ENCODE peak calls at places on chromosomes 13 and 19, in four cellular contexts. L is upper lobe of left lung, T is tibial nerve, X is GM12891. D is an unnamed sample.

GRCh38 chr19:38089440-38089839 is 134.6 kb downstream of the DPF1 start:
- DNase-seq in L (no peak), T (no peak), X (no peak), D (no peak)

GRCh38 chr13:43787998-43788397 is 1.2 kb upstream of the ENOX1 start:
- DNase-seq in L (no peak), T (peak), X (no peak), D (no peak)

GRCh38 chr13:27678306-27679040 is 56.8 kb downstream of the POLR1D start:
- DNase-seq in L (no peak), T (no peak), X (no peak), D (no peak)

GRCh38 chr19:9808855-9809646 is 9.8 kb downstream of the FBXL12 start:
- DNase-seq in L (no peak), T (no peak), X (no peak), D (no peak)

GRCh38 chr13:52158629-52159158 is 703 bp downstream of the NEK3 start:
- DNase-seq in L (peak), T (peak), X (no peak), D (no peak)

GRCh38 chr19:13803038-13803437 is 7.8 kb downstream of the ZSWIM4 start:
- DNase-seq in L (peak), T (no peak), X (no peak), D (no peak)

GRCh38 chr13:66661336-66661735 is 568.8 kb downstream of the PCDH9 start:
- DNase-seq in L (no peak), T (no peak), X (no peak), D (no peak)

GRCh38 chr13:26041476-26041875 is 10.3 kb downstream of the SHISA2 start:
- DNase-seq in L (no peak), T (no peak), X (no peak), D (no peak)

GRCh38 chr13:65638572-65639168 is 1591.5 kb downstream of the PCDH9 start:
- DNase-seq in L (no peak), T (peak), X (no peak), D (no peak)

GRCh38 chr13:78265098-78265497 is 338.3 kb downstream of the POU4F1 start:
- DNase-seq in L (no peak), T (no peak), X (no peak), D (no peak)

GRCh38 chr19:52170863-52171320 is 529 bp downstream of the ZNF836 start:
- DNase-seq in L (no peak), T (no peak), X (peak), D (no peak)

GRCh38 chr13:39682788-39683187 is 27.3 kb downstream of the COG6 start:
- DNase-seq in L (no peak), T (no peak), X (no peak), D (no peak)

GRCh38 chr13:98427331-98427995 is 149.4 kb downstream of the STK24 start:
- DNase-seq in L (no peak), T (no peak), X (no peak), D (no peak)

GRCh38 chr19:5547881-5548280 is 19.9 kb downstream of the TINCR start:
- DNase-seq in L (no peak), T (no peak), X (no peak), D (no peak)

GRCh38 chr13:31377946-31378345 is 178.2 kb downstream of the B3GLCT start:
- DNase-seq in L (no peak), T (no peak), X (no peak), D (no peak)

GRCh38 chr13:45933203-45934014 is 81.9 kb upstream of the SIAH3 start:
- DNase-seq in L (no peak), T (no peak), X (no peak), D (no peak)

GRCh38 chr19:54422136-54422535 is 6.9 kb downstream of the TTYH1 start:
- DNase-seq in L (no peak), T (no peak), X (no peak), D (no peak)

GRCh38 chr13:42747399-42747873 is 33.9 kb upstream of the FAM216B start:
- DNase-seq in L (no peak), T (no peak), X (no peak), D (no peak)

GRCh38 chr19:35216833-35217707 is 11.5 kb downstream of the FAM187B start:
- DNase-seq in L (peak), T (peak), X (no peak), D (no peak)

GRCh38 chr13:45851171-45851889 is at the start of gene SIAH3:
- DNase-seq in L (no peak), T (peak), X (no peak), D (no peak)

GRCh38 chr13:91242652-91243051 is 104.8 kb upstream of the MIR17HG start:
- DNase-seq in L (no peak), T (no peak), X (no peak), D (no peak)

GRCh38 chr19:56097776-56098175 is 23.3 kb downstream of the ZNF787 start:
- DNase-seq in L (no peak), T (no peak), X (no peak), D (no peak)

GRCh38 chr13:41900918-41901317 is 60.0 kb downstream of the VWA8 start:
- DNase-seq in L (no peak), T (no peak), X (no peak), D (no peak)

GRCh38 chr13:26942184-26942583 is 181.6 kb upstream of the GPR12 start:
- DNase-seq in L (no peak), T (no peak), X (no peak), D (no peak)

GRCh38 chr13:33194820-33195692 is 90.5 kb downstream of the STARD13 start:
- DNase-seq in L (no peak), T (peak), X (no peak), D (no peak)

GRCh38 chr13:112753868-112754267 is 64.0 kb downstream of the ATP11A start:
- DNase-seq in L (no peak), T (no peak), X (no peak), D (no peak)

GRCh38 chr19:30221176-30221575 is 151.0 kb upstream of the ZNF536 start:
- DNase-seq in L (no peak), T (no peak), X (no peak), D (no peak)

GRCh38 chr13:98198683-98199082 is 21.6 kb upstream of the RNF113B start:
- DNase-seq in L (no peak), T (no peak), X (no peak), D (no peak)

GRCh38 chr13:42333613-42334328 is 61.8 kb downstream of the AKAP11 start:
- DNase-seq in L (no peak), T (no peak), X (no peak), D (no peak)

GRCh38 chr19:13054605-13055212 is 47.9 kb downstream of the LYL1 start:
- DNase-seq in L (no peak), T (peak), X (no peak), D (no peak)

GRCh38 chr13:104694397-104694796 is 1628.2 kb upstream of the SLC10A2 start:
- DNase-seq in L (no peak), T (no peak), X (no peak), D (no peak)

GRCh38 chr19:56314584-56315075 is at the start of gene ZSCAN5A:
- DNase-seq in L (peak), T (peak), X (peak), D (peak)

DNA sequence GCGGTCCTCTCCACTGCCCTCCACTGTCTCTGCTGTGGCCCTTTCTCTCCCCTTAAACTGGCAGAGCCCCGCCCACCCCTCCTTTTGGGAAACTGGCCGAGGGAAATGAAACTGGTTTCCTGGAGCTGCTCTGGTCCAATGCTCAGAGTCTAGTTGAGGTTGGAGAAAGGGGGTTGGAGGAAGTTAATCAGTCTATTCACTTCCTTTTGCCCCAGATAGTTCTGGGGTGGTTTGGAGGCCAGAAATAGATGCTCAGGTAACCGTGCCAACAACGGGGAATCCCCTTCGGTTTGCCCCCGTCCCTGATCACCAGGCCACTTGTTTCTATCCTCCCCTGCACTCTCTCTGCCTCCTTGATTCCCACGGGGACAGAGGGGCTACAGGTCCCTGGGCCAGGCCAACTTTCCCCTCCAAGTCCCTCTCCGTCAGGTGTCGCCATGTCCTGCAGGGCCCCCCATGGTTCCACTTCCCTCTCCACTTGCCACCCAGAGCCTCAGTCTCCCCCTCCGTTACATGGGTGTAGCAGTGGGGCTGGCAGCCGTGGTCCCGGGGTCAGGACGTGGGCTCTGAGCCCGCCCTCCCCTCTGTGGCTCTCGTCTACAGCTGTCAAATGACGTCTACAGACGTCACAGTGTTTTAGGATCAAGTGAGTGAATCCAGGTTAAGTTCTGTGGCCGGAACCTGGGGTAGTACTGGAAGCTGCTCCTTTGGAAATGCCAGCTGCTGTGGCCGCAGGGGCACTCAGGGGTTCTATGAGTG is at the start of gene IL4I1:
- DNase-seq in L (peak), T (peak), X (peak), D (no peak)
- TF ChIP-seq POLR2A in L (no peak), T (no peak), X (no peak), D (no peak)

GRCh38 chr19:47255947-47256687 is at the start of gene CCDC9:
- DNase-seq in L (peak), T (peak), X (peak), D (peak)
- TF ChIP-seq POLR2A in L (peak), T (peak), X (peak), D (peak)

GRCh38 chr19:10960314-10961072 is at the start of gene SMARCA4:
- DNase-seq in L (peak), T (peak), X (peak), D (peak)
- TF ChIP-seq POLR2A in L (no peak), T (peak), X (peak), D (peak)

GRCh38 chr19:7191946-7192691 is 102.1 kb downstream of the INSR start:
- DNase-seq in L (peak), T (no peak), X (no peak), D (no peak)
- TF ChIP-seq POLR2A in L (no peak), T (no peak), X (no peak), D (no peak)

GRCh38 chr19:4268816-4269430 is 10.1 kb upstream of the SHD start:
- DNase-seq in L (no peak), T (no peak), X (no peak), D (no peak)
- TF ChIP-seq POLR2A in L (no peak), T (no peak), X (no peak), D (no peak)

DNA sequence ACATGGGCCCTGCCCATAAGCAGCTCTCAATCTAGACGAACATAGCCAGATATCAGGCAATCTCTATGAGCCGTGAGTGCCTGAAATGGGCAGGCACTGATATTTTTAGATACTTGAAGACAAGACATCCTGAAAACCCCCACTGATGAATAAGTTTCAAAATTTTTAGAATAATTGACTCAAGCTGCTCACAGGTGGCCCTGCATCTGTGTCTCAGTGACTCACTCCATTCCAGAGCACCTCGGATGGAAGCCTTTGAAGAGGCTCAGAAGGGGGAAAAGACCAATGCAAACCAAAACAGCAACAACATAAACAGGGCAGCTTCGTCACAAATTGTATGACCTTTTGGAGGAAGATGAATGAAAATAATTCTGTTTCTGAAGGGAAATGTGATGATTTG is 42.8 kb upstream of the SLC46A3 start:
- DNase-seq in L (no peak), T (no peak), X (no peak), D (no peak)
- TF ChIP-seq POLR2A in L (no peak), T (no peak), X (no peak), D (no peak)

GRCh38 chr19:2230807-2231533 is 5.2 kb downstream of the PLEKHJ1 start:
- DNase-seq in L (no peak), T (no peak), X (no peak), D (no peak)

GRCh38 chr19:2233601-2234280 is 2.4 kb downstream of the PLEKHJ1 start:
- DNase-seq in L (no peak), T (no peak), X (no peak), D (no peak)

GRCh38 chr19:2230029-2230531 is 6.0 kb downstream of the PLEKHJ1 start:
- DNase-seq in L (no peak), T (no peak), X (no peak), D (no peak)

GRCh38 chr19:2232286-2233151 is 3.6 kb downstream of the PLEKHJ1 start:
- DNase-seq in L (no peak), T (no peak), X (no peak), D (no peak)

GRCh38 chr19:2231621-2232221 is 4.4 kb downstream of the PLEKHJ1 start:
- DNase-seq in L (no peak), T (no peak), X (no peak), D (no peak)
- TF ChIP-seq POLR2A in L (no peak), T (no peak), X (peak), D (no peak)

GRCh38 chr13:59461411-59461810 is 702.3 kb downstream of the DIAPH3 start:
- DNase-seq in L (peak), T (no peak), X (no peak), D (no peak)
- TF ChIP-seq POLR2A in L (no peak), T (no peak), X (no peak), D (no peak)

DNA sequence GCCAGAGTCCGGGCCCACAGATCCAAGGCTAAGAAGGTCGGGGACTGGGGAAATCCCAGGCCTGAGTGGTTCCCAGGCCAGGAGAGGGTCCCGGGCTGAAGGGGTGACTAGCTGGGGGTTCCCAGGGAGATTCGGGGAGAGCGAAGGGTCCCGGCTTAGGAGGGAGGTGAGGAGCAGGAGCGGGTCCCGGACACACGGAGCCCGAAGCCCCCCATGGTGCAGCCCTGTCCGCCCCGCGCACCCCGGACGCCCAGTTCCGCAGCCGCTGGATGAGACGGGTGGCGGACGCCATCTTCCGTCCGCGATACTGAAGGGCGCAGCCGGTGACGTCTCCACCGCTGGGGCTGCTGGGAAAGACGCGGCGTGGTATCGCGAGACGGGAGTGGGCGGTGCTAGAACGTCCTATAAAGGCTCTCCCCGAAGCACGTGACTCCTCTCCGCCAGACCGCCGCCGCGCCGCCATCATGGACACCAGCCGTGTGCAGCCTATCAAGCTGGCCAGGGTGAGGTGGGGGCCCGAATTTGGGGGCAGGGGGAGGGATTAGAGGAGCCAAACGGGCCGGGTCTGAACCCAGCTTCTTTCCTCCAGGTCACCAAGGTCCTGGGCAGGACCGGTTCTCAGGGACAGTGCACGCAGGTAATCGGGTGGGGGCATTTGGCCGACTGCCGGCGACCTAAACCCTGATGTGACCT is at the start of the genes NDUFA7 and RPS28:
- DNase-seq in L (peak), T (peak), X (peak), D (peak)
- TF ChIP-seq POLR2A in L (peak), T (peak), X (peak), D (peak)

D was measured in esophagus squamous epithelium.